ENCODE peak calls at places on chromosomes 11 and 22, in ten cellular contexts. One of them, this sample, is unnamed.

GRCh38 chr11:57001674-57002401 is 13.1 kb downstream of the OR5AK2 start:
- DNase-seq in naive thymus-derived CD8-positive, alpha-beta T cell: no peak
- DNase-seq in cardiac septum: no peak
- DNase-seq in GM23248: peak; percentile 14
- DNase-seq in NCI-H2081: no peak
- DNase-seq in COLO829: peak; percentile 28
- DNase-seq in left ventricle myocardium superior: no peak
- DNase-seq in amniotic epithelial cell: no peak
- DNase-seq in colonic mucosa: no peak
- DNase-seq in T-cell: no peak
- DNase-seq in this sample: no peak

GRCh38 chr11:114134870-114135269 is 75.4 kb downstream of the ZBTB16 start:
- DNase-seq in naive thymus-derived CD8-positive, alpha-beta T cell: no peak
- DNase-seq in cardiac septum: no peak
- DNase-seq in GM23248: peak; percentile 97
- DNase-seq in NCI-H2081: no peak
- DNase-seq in COLO829: no peak
- DNase-seq in left ventricle myocardium superior: no peak
- DNase-seq in amniotic epithelial cell: peak; percentile 98
- DNase-seq in colonic mucosa: no peak
- DNase-seq in T-cell: no peak
- DNase-seq in this sample: no peak

GRCh38 chr11:12159351-12160099 is 49.1 kb downstream of the MICAL2 start:
- DNase-seq in naive thymus-derived CD8-positive, alpha-beta T cell: no peak
- DNase-seq in cardiac septum: no peak
- DNase-seq in GM23248: peak; percentile 93
- DNase-seq in NCI-H2081: no peak
- DNase-seq in COLO829: peak; percentile 84
- DNase-seq in left ventricle myocardium superior: no peak
- DNase-seq in amniotic epithelial cell: peak; percentile 97
- DNase-seq in colonic mucosa: no peak
- DNase-seq in T-cell: no peak
- DNase-seq in this sample: no peak

GRCh38 chr11:118304809-118305248 is 299 bp downstream of the CD3E start:
- DNase-seq in naive thymus-derived CD8-positive, alpha-beta T cell: no peak
- DNase-seq in cardiac septum: no peak
- DNase-seq in GM23248: no peak
- DNase-seq in NCI-H2081: no peak
- DNase-seq in COLO829: no peak
- DNase-seq in left ventricle myocardium superior: no peak
- DNase-seq in amniotic epithelial cell: no peak
- DNase-seq in colonic mucosa: no peak
- DNase-seq in T-cell: peak; percentile 34
- DNase-seq in this sample: no peak

GRCh38 chr11:132125855-132126841 is 755.7 kb downstream of the NTM start:
- DNase-seq in naive thymus-derived CD8-positive, alpha-beta T cell: no peak
- DNase-seq in cardiac septum: no peak
- DNase-seq in GM23248: peak; percentile 74
- DNase-seq in NCI-H2081: peak; percentile 64
- DNase-seq in COLO829: peak; percentile 12
- DNase-seq in left ventricle myocardium superior: no peak
- DNase-seq in amniotic epithelial cell: no peak
- DNase-seq in colonic mucosa: no peak
- DNase-seq in T-cell: no peak
- DNase-seq in this sample: no peak

GRCh38 chr22:47793304-47794101 is 1031.1 kb downstream of the TBC1D22A start:
- DNase-seq in naive thymus-derived CD8-positive, alpha-beta T cell: no peak
- DNase-seq in cardiac septum: no peak
- DNase-seq in GM23248: no peak
- DNase-seq in NCI-H2081: no peak
- DNase-seq in COLO829: no peak
- DNase-seq in left ventricle myocardium superior: no peak
- DNase-seq in amniotic epithelial cell: no peak
- DNase-seq in colonic mucosa: no peak
- DNase-seq in T-cell: no peak
- DNase-seq in this sample: no peak

GRCh38 chr11:114359342-114359741 is 41.0 kb downstream of the C11orf71 start:
- DNase-seq in naive thymus-derived CD8-positive, alpha-beta T cell: no peak
- DNase-seq in cardiac septum: no peak
- DNase-seq in GM23248: peak; percentile 56
- DNase-seq in NCI-H2081: no peak
- DNase-seq in COLO829: peak; percentile 7
- DNase-seq in left ventricle myocardium superior: no peak
- DNase-seq in amniotic epithelial cell: peak; percentile 10
- DNase-seq in colonic mucosa: no peak
- DNase-seq in T-cell: no peak
- DNase-seq in this sample: no peak

GRCh38 chr11:37907461-37908223 is 1309.6 kb upstream of the RAG2 start:
- DNase-seq in naive thymus-derived CD8-positive, alpha-beta T cell: no peak
- DNase-seq in cardiac septum: peak; percentile 73
- DNase-seq in GM23248: no peak
- DNase-seq in NCI-H2081: no peak
- DNase-seq in COLO829: no peak
- DNase-seq in left ventricle myocardium superior: no peak
- DNase-seq in amniotic epithelial cell: no peak
- DNase-seq in colonic mucosa: no peak
- DNase-seq in T-cell: no peak
- DNase-seq in this sample: no peak

GRCh38 chr11:116984589-116984988 is 113.6 kb downstream of the SIK3 start:
- DNase-seq in naive thymus-derived CD8-positive, alpha-beta T cell: no peak
- DNase-seq in cardiac septum: no peak
- DNase-seq in GM23248: peak; percentile 95
- DNase-seq in NCI-H2081: no peak
- DNase-seq in COLO829: no peak
- DNase-seq in left ventricle myocardium superior: no peak
- DNase-seq in amniotic epithelial cell: peak; percentile 100
- DNase-seq in colonic mucosa: no peak
- DNase-seq in T-cell: no peak
- DNase-seq in this sample: no peak

GRCh38 chr22:37457093-37457893 is 28.9 kb downstream of the MFNG start:
- DNase-seq in naive thymus-derived CD8-positive, alpha-beta T cell: peak; percentile 80
- DNase-seq in cardiac septum: peak; percentile 88
- DNase-seq in GM23248: peak; percentile 66
- DNase-seq in NCI-H2081: peak; percentile 34
- DNase-seq in COLO829: peak; percentile 61
- DNase-seq in left ventricle myocardium superior: peak; percentile 74
- DNase-seq in amniotic epithelial cell: peak; percentile 41
- DNase-seq in colonic mucosa: peak; percentile 86
- DNase-seq in T-cell: peak; percentile 79
- DNase-seq in this sample: peak; percentile 76

GRCh38 chr11:3014314-3014938 is 22.3 kb upstream of the NAP1L4 start:
- DNase-seq in naive thymus-derived CD8-positive, alpha-beta T cell: peak; percentile 72
- DNase-seq in cardiac septum: no peak
- DNase-seq in GM23248: no peak
- DNase-seq in NCI-H2081: no peak
- DNase-seq in COLO829: no peak
- DNase-seq in left ventricle myocardium superior: peak; percentile 26
- DNase-seq in amniotic epithelial cell: no peak
- DNase-seq in colonic mucosa: no peak
- DNase-seq in T-cell: peak; percentile 82
- DNase-seq in this sample: no peak

GRCh38 chr11:65539401-65540289 is 14.8 kb downstream of the SCYL1 start:
- DNase-seq in naive thymus-derived CD8-positive, alpha-beta T cell: no peak
- DNase-seq in cardiac septum: no peak
- DNase-seq in GM23248: no peak
- DNase-seq in NCI-H2081: no peak
- DNase-seq in COLO829: no peak
- DNase-seq in left ventricle myocardium superior: no peak
- DNase-seq in amniotic epithelial cell: no peak
- DNase-seq in colonic mucosa: peak; percentile 88
- DNase-seq in T-cell: no peak
- DNase-seq in this sample: no peak

This sample was measured in Right ventricle myocardium inferior.